ENCODE peak calls at places on chromosome X, in nine cellular contexts. S is GM12865; Q is body of pancreas; E is choroid plexus epithelial cell; J is IMR-90; Y is ascending aorta; G is cardiac fibroblast; N is CD4-positive, CD25-positive, alpha-beta regulatory T cell; A is upper lobe of right lung. F is an unnamed sample.

GRCh38 chrX:78614264-78614663 is 44.9 kb downstream of the RTL3 start:
- DNase-seq in A (no peak), N (no peak), Q (no peak), J (no peak), Y (no peak), S (no peak), G (no peak), E (no peak), F (no peak)

GRCh38 chrX:93977641-93978040 is 303.6 kb downstream of the FAM133A start:
- DNase-seq in G (no peak), A (no peak), J (no peak), S (no peak), E (no peak), Y (no peak), Q (no peak), N (no peak), F (no peak)

GRCh38 chrX:154526901-154527675 is 11.1 kb upstream of the FAM3A start:
- DNase-seq in A (peak), Q (peak), Y (no peak), S (peak), J (peak), G (peak), N (peak), E (peak), F (peak)

GRCh38 chrX:70998402-70999027 is 67.6 kb upstream of the SLC7A3 start:
- DNase-seq in S (peak), A (no peak), G (peak), Q (no peak), E (peak), J (peak), Y (no peak), N (no peak), F (peak)

GRCh38 chrX:57565198-57565597 is 26.6 kb upstream of the ZXDB start:
- DNase-seq in N (no peak), Q (no peak), Y (no peak), G (no peak), J (no peak), S (no peak), A (no peak), E (no peak), F (peak)

GRCh38 chrX:69070949-69071650 is 94.2 kb downstream of the PJA1 start:
- DNase-seq in S (no peak), E (no peak), A (no peak), N (no peak), Q (peak), J (no peak), Y (no peak), G (no peak), F (no peak)

GRCh38 chrX:23822397-23822796 is 39.4 kb downstream of the SAT1 start:
- DNase-seq in Q (peak), N (no peak), E (peak), A (no peak), J (peak), G (peak), Y (no peak), S (no peak), F (no peak)

GRCh38 chrX:11257290-11257689 is 35.9 kb upstream of the AMELX start:
- DNase-seq in S (no peak), J (no peak), E (no peak), Q (no peak), A (no peak), Y (no peak), N (no peak), G (no peak), F (no peak)

GRCh38 chrX:10111364-10112148 is 45.2 kb upstream of the CLCN4 start:
- DNase-seq in J (peak), N (peak), A (no peak), G (peak), S (peak), Y (no peak), E (no peak), Q (no peak), F (peak)

GRCh38 chrX:19576742-19577141 is 61.4 kb upstream of the MAP3K15 start:
- DNase-seq in S (no peak), A (no peak), N (no peak), G (no peak), Y (no peak), J (no peak), Q (no peak), E (no peak), F (no peak)

GRCh38 chrX:53686151-53686885 is at the start of gene HUWE1:
- DNase-seq in Y (peak), S (peak), N (peak), A (peak), E (peak), G (peak), J (peak), Q (peak), F (peak)

GRCh38 chrX:16208601-16209000 is 41.3 kb downstream of the MAGEB17 start:
- DNase-seq in Q (no peak), A (no peak), G (no peak), S (no peak), N (no peak), Y (no peak), E (no peak), J (no peak), F (no peak)

GRCh38 chrX:19746919-19747671 is 140.3 kb downstream of the SH3KBP1 start:
- DNase-seq in A (no peak), N (no peak), J (no peak), E (no peak), Y (no peak), S (no peak), G (no peak), Q (no peak), F (no peak)

GRCh38 chrX:68443155-68443868 is 10.0 kb upstream of the OPHN1 start:
- DNase-seq in N (peak), G (peak), J (peak), Q (no peak), E (peak), Y (no peak), A (no peak), S (peak), F (peak)

GRCh38 chrX:26762253-26762652 is 546.3 kb downstream of the MAGEB5 start:
- DNase-seq in E (no peak), Q (no peak), S (no peak), N (no peak), A (no peak), G (no peak), Y (no peak), J (no peak), F (no peak)

GRCh38 chrX:24292358-24292757 is 21.5 kb downstream of the SUPT20HL2 start:
- DNase-seq in N (no peak), E (no peak), S (no peak), G (no peak), Q (no peak), J (no peak), Y (no peak), A (no peak), F (no peak)

GRCh38 chrX:2147928-2148327 is 352.8 kb downstream of the DHRSX start:
- DNase-seq in Q (no peak), G (no peak), J (no peak), E (no peak), N (no peak), Y (no peak), S (no peak), A (no peak), F (no peak)

GRCh38 chrX:19177710-19178109 is 55.4 kb upstream of the ADGRG2 start:
- DNase-seq in A (no peak), J (no peak), Y (no peak), Q (no peak), N (no peak), E (no peak), G (no peak), S (no peak), F (no peak)

GRCh38 chrX:46386511-46386910 is 158.7 kb downstream of the ZNF674 start:
- DNase-seq in J (no peak), N (no peak), Q (no peak), E (peak), A (no peak), Y (no peak), G (no peak), S (no peak), F (no peak)

GRCh38 chrX:109967151-109967550 is 35.8 kb upstream of the TMEM164 start:
- DNase-seq in A (no peak), N (no peak), S (no peak), E (peak), Y (no peak), G (peak), J (peak), Q (no peak), F (no peak)

GRCh38 chrX:1274786-1275185 is 6.2 kb downstream of the CSF2RA start:
- DNase-seq in J (no peak), Y (no peak), G (no peak), S (no peak), E (no peak), N (no peak), A (no peak), Q (no peak), F (no peak)

GRCh38 chrX:17376381-17377046 is 1.5 kb downstream of the NHS start:
- DNase-seq in Q (no peak), E (peak), A (no peak), Y (no peak), G (peak), J (no peak), N (no peak), S (no peak), F (no peak)

GRCh38 chrX:71096702-71097032 is 1.0 kb downstream of the FOXO4 start:
- DNase-seq in Q (no peak), S (no peak), Y (no peak), J (no peak), G (no peak), A (no peak), E (no peak), N (no peak), F (no peak)

GRCh38 chrX:102858826-102859627 is 78.0 kb upstream of the RAB40AL start:
- DNase-seq in G (no peak), N (no peak), J (no peak), Q (no peak), S (no peak), E (no peak), A (no peak), Y (no peak), F (no peak)

GRCh38 chrX:1400731-1401471 is 9.0 kb upstream of the SLC25A6 start:
- DNase-seq in Q (no peak), J (no peak), N (no peak), E (no peak), Y (no peak), G (no peak), S (no peak), A (peak), F (no peak)

GRCh38 chrX:123256378-123256777 is 72.3 kb downstream of the GRIA3 start:
- DNase-seq in G (no peak), E (no peak), Y (no peak), J (no peak), Q (no peak), N (no peak), S (no peak), A (no peak), F (no peak)

GRCh38 chrX:13357925-13358324 is 38.1 kb upstream of the ATXN3L start:
- DNase-seq in E (peak), S (no peak), N (no peak), A (no peak), G (no peak), J (peak), Q (no peak), Y (no peak), F (no peak)

GRCh38 chrX:80807606-80808159 is 2.0 kb downstream of the BRWD3 start:
- DNase-seq in Y (no peak), J (no peak), G (peak), N (no peak), E (peak), Q (no peak), A (no peak), S (no peak), F (no peak)

GRCh38 chrX:46791927-46792825 is 33.3 kb upstream of the SLC9A7 start:
- DNase-seq in Q (peak), G (peak), Y (no peak), N (no peak), A (no peak), S (peak), J (peak), E (peak), F (no peak)

GRCh38 chrX:100880368-100880767 is 6.2 kb upstream of the NOX1 start:
- DNase-seq in Q (no peak), S (no peak), A (no peak), G (no peak), Y (no peak), J (no peak), N (no peak), E (no peak), F (no peak)

GRCh38 chrX:155966876-155967275 is 30.6 kb upstream of the IL9R start:
- DNase-seq in G (peak), E (peak), N (peak), A (no peak), Y (no peak), J (no peak), Q (no peak), S (peak), F (peak)

GRCh38 chrX:41238543-41238942 is 95.4 kb upstream of the DDX3X start:
- DNase-seq in Q (no peak), E (peak), Y (no peak), N (no peak), A (no peak), G (peak), J (peak), S (peak), F (no peak)

GRCh38 chrX:133650262-133650661 is 235.0 kb upstream of the GPC4 start:
- DNase-seq in Q (no peak), G (no peak), A (no peak), E (no peak), N (no peak), Y (no peak), S (no peak), J (no peak), F (no peak)

GRCh38 chrX:100745205-100745604 is 13.3 kb upstream of the SYTL4 start:
- DNase-seq in G (no peak), A (no peak), S (no peak), Q (no peak), N (no peak), Y (no peak), J (no peak), E (no peak), F (no peak)

GRCh38 chrX:17553451-17553850 is 178.5 kb downstream of the NHS start:
- DNase-seq in G (peak), N (no peak), A (no peak), J (peak), S (no peak), Y (peak), Q (no peak), E (peak), F (no peak)

DNA sequence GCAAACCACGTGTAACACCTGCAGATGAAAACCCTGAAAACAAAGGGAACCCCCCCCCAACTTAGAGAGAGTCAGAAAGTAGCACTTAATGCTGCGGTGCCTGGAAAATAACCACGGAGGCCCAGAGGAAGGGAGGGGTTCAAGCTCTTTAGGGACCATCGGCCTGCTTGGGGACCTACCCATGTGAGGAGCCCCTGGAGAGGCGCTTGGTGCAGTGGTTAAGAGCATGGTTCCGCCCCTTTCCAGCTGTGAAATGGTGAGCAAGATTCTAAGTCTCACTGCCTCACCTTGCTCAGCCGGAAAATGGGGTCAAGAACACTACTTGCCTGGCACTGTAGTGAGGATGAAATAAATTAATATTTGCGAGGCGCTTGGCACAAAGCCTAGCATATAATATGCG is 13.8 kb downstream of the SLC25A5 start:
- DNase-seq in G (no peak), S (peak), Q (no peak), E (no peak), N (no peak), A (no peak), J (no peak), Y (no peak), F (no peak)
- H3K4me3 ChIP-seq in G (no peak), S (peak), Q (no peak), E (peak), N (peak), A (peak), J (peak), Y (peak), F (peak)

DNA sequence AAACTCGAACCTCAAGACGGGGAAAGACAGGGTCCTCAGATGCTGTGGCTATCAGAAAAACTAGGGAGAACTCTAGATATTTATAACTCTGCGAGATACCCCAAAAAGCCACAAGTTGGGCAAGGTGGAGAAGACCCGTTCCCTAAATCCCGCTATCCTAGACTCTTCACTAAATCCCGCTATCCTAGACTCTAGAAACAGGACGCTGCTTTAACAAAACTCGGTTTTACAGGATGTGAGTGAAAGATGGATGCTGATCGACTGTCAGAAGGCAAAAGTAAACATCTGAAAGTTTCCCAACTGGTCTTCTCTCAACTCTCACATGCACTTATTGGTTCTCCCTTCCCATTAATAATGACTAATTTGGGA is 270 bp downstream of the DNAAF6 start:
- DNase-seq in S (no peak), N (no peak), J (no peak), A (no peak), G (no peak), Y (no peak), E (no peak), Q (no peak), F (no peak)
- H3K4me3 ChIP-seq in S (peak), N (peak), J (no peak), A (no peak), G (no peak), Y (no peak), E (no peak), Q (no peak), F (peak)

GRCh38 chrX:153499258-153499657 is 4.5 kb downstream of the BGN start:
- DNase-seq in S (no peak), Q (no peak), A (no peak), J (no peak), E (no peak), N (no peak), G (no peak), Y (no peak), F (no peak)

GRCh38 chrX:153501530-153501929 is 6.8 kb downstream of the BGN start:
- DNase-seq in S (no peak), A (no peak), G (no peak), N (no peak), E (no peak), J (no peak), Q (no peak), Y (no peak), F (no peak)

GRCh38 chrX:153500676-153501280 is 6.0 kb downstream of the BGN start:
- DNase-seq in Q (no peak), J (no peak), G (no peak), A (no peak), N (no peak), E (no peak), Y (no peak), S (no peak), F (no peak)

GRCh38 chrX:153498453-153498852 is 3.7 kb downstream of the BGN start:
- DNase-seq in E (no peak), Y (no peak), N (no peak), A (no peak), G (no peak), Q (no peak), S (no peak), J (no peak), F (no peak)

DNA sequence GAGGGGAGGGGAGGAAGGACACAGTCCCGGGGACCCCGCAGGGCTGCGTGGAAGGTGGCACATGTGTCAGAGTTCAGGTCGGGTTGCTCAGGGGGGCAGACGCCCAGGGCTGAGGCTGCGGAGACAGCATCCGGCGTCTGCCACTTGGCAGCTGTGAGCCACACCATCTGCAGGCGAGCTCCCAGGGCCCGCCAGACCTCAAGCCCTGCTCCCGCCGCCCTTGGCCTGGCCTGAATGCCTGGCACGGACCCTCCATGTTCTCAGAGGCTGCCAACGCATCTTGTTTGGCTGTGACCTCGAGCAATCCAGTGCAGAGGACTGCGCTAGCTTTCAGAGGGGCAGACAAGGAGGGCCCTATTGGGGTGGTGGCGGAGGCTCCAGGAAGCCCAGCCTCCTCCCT is 5.1 kb downstream of the BGN start:
- DNase-seq in Q (no peak), S (no peak), G (no peak), E (no peak), N (no peak), A (no peak), J (no peak), Y (no peak), F (no peak)
- H3K4me3 ChIP-seq in Q (no peak), S (no peak), G (no peak), E (no peak), N (no peak), A (no peak), J (no peak), Y (no peak), F (no peak)

DNA sequence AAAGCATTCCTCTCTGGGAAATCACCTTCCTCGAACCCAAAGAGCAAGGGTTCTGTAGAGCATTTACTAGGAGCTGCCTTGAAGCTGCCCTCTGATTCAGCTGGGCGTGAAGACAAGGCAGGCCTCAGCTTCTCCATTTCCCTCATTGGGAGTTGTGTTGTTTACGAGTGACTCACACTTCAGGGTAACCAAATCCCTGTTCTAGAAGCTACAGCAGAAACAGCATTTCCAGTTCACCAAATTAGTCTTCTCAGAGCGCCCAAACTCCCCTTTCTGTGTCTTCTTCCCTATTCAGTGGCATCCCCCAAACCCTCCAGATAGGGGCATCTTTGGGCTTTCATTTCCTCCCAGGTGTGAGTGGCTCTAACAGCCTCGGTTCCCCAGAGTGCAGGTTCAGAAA is 858 bp upstream of the XPNPEP2 start:
- DNase-seq in Q (no peak), A (no peak), N (no peak), J (peak), Y (no peak), E (peak), S (peak), G (peak), F (no peak)
- H3K4me3 ChIP-seq in Q (no peak), A (no peak), N (no peak), J (no peak), Y (no peak), E (no peak), S (no peak), G (no peak), F (no peak)

F was measured in CD4-positive, alpha-beta memory T cell.